ENCODE peak calls at places on chromosome 2, in six cellular contexts. S, Q, L, N, G and O are unnamed samples.

GRCh38 chr2:222864296-222864695 is 3.5 kb downstream of the ACSL3 start:
- DNase-seq in Q (no peak), G (peak; percentile 12), L (no peak), N (peak; percentile 74), S (peak; percentile 90), O (no peak)

GRCh38 chr2:85730686-85731085 is 23.1 kb upstream of the ATOH8 start:
- DNase-seq in N (no peak), S (no peak), Q (no peak), G (no peak), L (no peak), O (no peak)

GRCh38 chr2:45014016-45014702 is 4.9 kb upstream of the SIX2 start:
- DNase-seq in Q (no peak), L (no peak), S (peak; percentile 70), N (peak; percentile 83), G (peak; percentile 79), O (no peak)

GRCh38 chr2:71939588-71940535 is 207.8 kb downstream of the CYP26B1 start:
- DNase-seq in G (peak; percentile 4), L (no peak), N (peak; percentile 17), S (no peak), Q (no peak), O (no peak)

GRCh38 chr2:28906821-28907220 is 12.4 kb downstream of the WDR43 start:
- DNase-seq in L (no peak), S (no peak), Q (no peak), G (no peak), N (no peak), O (no peak)

GRCh38 chr2:96157649-96158553 is 12.7 kb upstream of the DUSP2 start:
- DNase-seq in G (no peak), S (no peak), N (no peak), Q (peak; percentile 47), L (no peak), O (peak; percentile 68)

GRCh38 chr2:120738786-120739771 is 3.4 kb downstream of the GLI2 start:
- DNase-seq in L (no peak), S (no peak), G (no peak), N (peak; percentile 59), Q (no peak), O (no peak)

GRCh38 chr2:38230756-38231155 is 146.3 kb downstream of the ATL2 start:
- DNase-seq in L (no peak), G (no peak), S (no peak), N (no peak), Q (no peak), O (no peak)

GRCh38 chr2:5690231-5690630 is 2.0 kb upstream of the SOX11 start:
- DNase-seq in S (no peak), L (no peak), Q (no peak), N (no peak), G (no peak), O (no peak)

GRCh38 chr2:203928849-203929248 is 7.7 kb upstream of the ICOS start:
- DNase-seq in L (no peak), G (no peak), Q (no peak), N (no peak), S (peak; percentile 20), O (no peak)

GRCh38 chr2:109481196-109481555 is 132.6 kb downstream of the SEPTIN10 start:
- DNase-seq in G (no peak), L (no peak), N (no peak), Q (no peak), S (no peak), O (peak; percentile 55)

GRCh38 chr2:113105047-113105446 is 22.4 kb upstream of the IL1RN start:
- DNase-seq in S (peak; percentile 91), N (no peak), Q (no peak), L (no peak), G (no peak), O (no peak)

GRCh38 chr2:224938670-224939309 is 103.5 kb downstream of the DOCK10 start:
- DNase-seq in G (no peak), Q (no peak), N (no peak), L (no peak), S (peak; percentile 79), O (no peak)

GRCh38 chr2:42128731-42129486 is 40.2 kb upstream of the EML4 start:
- DNase-seq in N (no peak), S (peak; percentile 96), L (no peak), Q (no peak), G (no peak), O (no peak)

GRCh38 chr2:166361351-166362153 is 14.2 kb downstream of the SCN9A start:
- DNase-seq in S (peak; percentile 66), G (no peak), L (no peak), Q (no peak), N (no peak), O (no peak)

GRCh38 chr2:218168635-218169462 is 2.1 kb upstream of the CXCR1 start:
- DNase-seq in N (peak; percentile 82), S (peak; percentile 33), L (peak; percentile 20), G (peak; percentile 85), Q (no peak), O (no peak)
- TF ChIP-seq CTCF in N (peak; percentile 91), S (peak; percentile 76), L (peak; percentile 58), G (peak; percentile 72), Q (peak; percentile 58), O (peak; percentile 79)

DNA sequence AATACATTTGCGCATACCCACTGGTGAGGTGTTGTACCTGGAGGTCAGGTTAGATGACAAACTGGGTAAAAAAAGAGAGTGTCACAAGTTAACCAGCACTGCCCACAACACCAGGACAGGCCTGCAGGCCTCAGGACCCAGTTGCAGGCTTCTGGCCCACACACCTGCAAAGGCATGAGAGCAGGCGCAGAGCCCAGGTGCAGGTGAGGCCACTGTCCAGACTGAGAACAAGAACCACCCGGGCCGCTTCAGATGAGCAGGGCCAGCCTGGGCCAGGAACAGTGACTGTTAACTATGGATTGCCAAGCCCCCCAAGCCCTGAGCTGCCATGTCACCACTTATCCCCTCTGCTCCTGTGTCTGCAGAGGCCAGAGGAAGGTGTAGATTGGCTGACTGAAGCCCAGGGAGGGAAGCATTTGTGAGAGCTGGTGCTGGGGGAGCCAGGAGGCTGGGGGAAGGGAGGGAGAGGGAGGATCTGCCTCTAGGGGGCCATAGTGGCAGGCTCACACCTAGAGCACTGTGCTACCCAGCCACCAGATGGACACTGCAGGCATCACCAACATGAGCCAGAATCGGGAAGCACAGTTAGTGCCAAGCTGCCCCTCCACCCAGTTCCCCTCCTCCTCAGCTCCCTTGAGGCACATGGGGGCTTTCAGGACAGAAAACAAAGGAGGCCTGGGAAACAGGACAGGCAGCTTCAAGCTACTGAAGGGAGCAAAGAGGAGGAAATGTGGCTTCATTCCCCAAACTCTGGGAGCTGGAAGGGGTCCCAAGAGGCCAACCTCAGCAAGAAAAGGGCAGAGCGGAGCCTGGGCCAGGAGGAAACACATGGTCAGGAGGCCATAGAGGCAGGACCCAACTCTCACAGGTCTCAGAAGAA is 35.4 kb downstream of the SFXN5 start:
- DNase-seq in Q (no peak), N (peak; percentile 79), S (no peak), G (peak; percentile 53), L (no peak), O (no peak)
- TF ChIP-seq CTCF in Q (no peak), N (peak; percentile 67), S (peak; percentile 8), G (no peak), L (no peak), O (no peak)

DNA sequence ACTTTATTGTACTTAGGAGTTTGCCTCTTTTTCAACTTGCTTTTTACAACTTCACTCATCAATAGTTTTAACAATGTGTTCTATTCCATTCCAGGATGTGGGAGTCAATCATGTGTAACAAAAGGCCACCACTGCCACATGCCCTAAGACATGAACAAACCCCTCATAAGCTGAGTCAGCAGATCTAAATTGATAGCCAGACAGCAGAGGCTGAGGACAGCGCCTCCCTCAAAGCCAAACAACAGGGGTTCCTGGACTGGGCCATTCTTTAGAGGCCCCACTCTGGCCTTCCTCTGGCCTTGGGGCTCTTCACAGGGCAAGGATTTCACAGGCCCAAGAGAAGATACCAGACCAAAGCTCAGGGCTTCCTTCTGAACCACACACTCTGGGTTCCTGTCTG is 265.7 kb downstream of the TNS1 start:
- DNase-seq in L (no peak), N (no peak), S (no peak), G (no peak), Q (no peak), O (no peak)
- TF ChIP-seq CTCF in L (no peak), N (no peak), S (no peak), G (no peak), Q (no peak), O (no peak)

DNA sequence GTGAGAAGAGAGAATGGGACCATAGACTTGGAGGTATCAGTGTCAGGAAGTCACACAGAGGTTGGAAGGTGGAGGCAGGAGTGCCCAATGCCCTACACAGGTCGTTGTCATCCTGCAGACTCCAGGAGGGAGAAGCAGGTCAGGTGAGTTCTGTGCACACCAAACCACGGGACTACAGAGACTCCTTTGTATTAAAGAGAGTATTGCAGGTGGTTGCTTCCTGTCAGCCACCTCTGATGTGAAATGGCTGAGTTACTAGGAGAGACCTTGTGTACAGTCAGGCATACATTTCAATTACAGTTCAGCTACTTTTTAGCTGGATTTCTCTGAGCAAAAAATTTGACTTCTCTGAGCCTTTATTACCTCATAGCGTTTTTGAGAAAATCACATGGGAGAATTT is 51.6 kb downstream of the SPP2 start:
- DNase-seq in Q (no peak), L (no peak), N (no peak), S (no peak), G (no peak), O (no peak)
- TF ChIP-seq CTCF in Q (no peak), L (no peak), N (peak; percentile 15), S (no peak), G (no peak), O (no peak)

GRCh38 chr2:181581534-181581933 is 75.4 kb downstream of the CERKL start:
- DNase-seq in L (no peak), N (peak; percentile 48), S (no peak), G (peak; percentile 27), Q (no peak), O (no peak)
- TF ChIP-seq CTCF in L (no peak), N (peak; percentile 67), S (peak; percentile 7), G (no peak), Q (no peak), O (no peak)

GRCh38 chr2:237124820-237125219 is 39.1 kb downstream of the COPS8 start:
- DNase-seq in L (no peak), S (no peak), Q (no peak), N (no peak), G (no peak), O (no peak)

GRCh38 chr2:237125967-237126366 is 40.3 kb downstream of the COPS8 start:
- DNase-seq in Q (no peak), G (no peak), S (no peak), N (peak; percentile 9), L (no peak), O (no peak)

GRCh38 chr2:237120956-237121720 is 35.4 kb downstream of the COPS8 start:
- DNase-seq in S (peak; percentile 33), L (no peak), G (no peak), N (no peak), Q (no peak), O (no peak)

GRCh38 chr2:237118731-237119130 is 33.0 kb downstream of the COPS8 start:
- DNase-seq in S (peak; percentile 48), N (no peak), Q (no peak), L (no peak), G (no peak), O (no peak)

DNA sequence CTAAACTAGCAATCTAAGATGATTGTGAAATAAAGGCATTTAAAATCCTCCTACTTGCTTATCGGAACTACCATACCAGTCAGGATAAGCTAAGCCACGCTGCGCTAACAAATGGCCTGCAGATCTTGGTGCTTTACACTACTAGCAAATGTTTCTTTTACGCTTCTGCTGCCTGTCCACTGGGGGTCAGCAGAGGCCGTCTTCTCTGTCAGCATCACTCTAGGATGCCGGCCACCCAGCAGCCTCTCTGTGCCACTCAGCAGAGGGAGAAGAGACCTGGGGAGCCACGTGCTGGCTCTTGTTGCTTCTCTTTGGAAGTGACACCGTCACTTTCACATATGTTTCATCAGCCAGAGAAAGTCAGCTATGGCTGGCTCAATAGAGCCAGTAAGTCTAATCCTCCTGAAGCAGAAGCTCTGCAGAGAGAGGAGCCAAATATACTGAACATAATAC is 36.6 kb downstream of the COPS8 start:
- DNase-seq in L (no peak), Q (peak; percentile 67), G (peak; percentile 83), S (peak; percentile 89), N (peak; percentile 87), O (no peak)
- TF ChIP-seq CTCF in L (peak; percentile 46), Q (peak; percentile 90), G (peak; percentile 61), S (peak; percentile 79), N (peak; percentile 74), O (peak; percentile 87)